ENCODE peak calls at places on chromosomes 1 and 21, in eight cellular contexts. Z is upper lobe of right lung; P is naive thymus-derived CD8-positive, alpha-beta T cell; C is activated T-cell treated with anti-CD3 and anti-CD28 coated beads, Interleukin-2, amount 50 U/mL, for 72 hours; J is activated CD8-positive, alpha-beta memory T cell treated with anti-CD3 and anti-CD28 coated beads, Interleukin-2, amount 10 ng/mL, durations not matched to agents 7 days and 5 days; F is heart left ventricle; K is CD4-positive, alpha-beta T cell; E is left lung. W is an unnamed sample.

GRCh38 chr1:119758584-119758983 is 10.1 kb downstream of the HMGCS2 start:
- ATAC-seq in Z (no peak), P (no peak), C (peak; percentile 58), J (peak; percentile 47), F (no peak), K (no peak), E (no peak), W (no peak)

GRCh38 chr21:42991992-42992740 is 17.8 kb downstream of the PKNOX1 start:
- ATAC-seq in Z (peak; percentile 62), P (no peak), C (no peak), J (no peak), F (peak; percentile 93), K (no peak), E (peak; percentile 67), W (no peak)

GRCh38 chr21:44666401-44667320 is at the start of gene KRTAP12-2:
- ATAC-seq in Z (no peak), P (no peak), C (no peak), J (no peak), F (peak; percentile 99), K (no peak), E (no peak), W (no peak)

GRCh38 chr1:240356568-240356967 is 255.4 kb downstream of the GREM2 start:
- ATAC-seq in Z (no peak), P (no peak), C (no peak), J (no peak), F (no peak), K (no peak), E (no peak), W (no peak)

GRCh38 chr1:160369087-160369486 is 2.2 kb downstream of the NHLH1 start:
- ATAC-seq in Z (no peak), P (no peak), C (no peak), J (no peak), F (no peak), K (no peak), E (no peak), W (no peak)

GRCh38 chr1:197942042-197942441 is 24.9 kb downstream of the LHX9 start:
- ATAC-seq in Z (no peak), P (no peak), C (peak; percentile 54), J (no peak), F (no peak), K (no peak), E (no peak), W (peak; percentile 79)

GRCh38 chr1:96049759-96050409 is 671.7 kb upstream of the PTBP2 start:
- ATAC-seq in Z (no peak), P (no peak), C (no peak), J (no peak), F (no peak), K (no peak), E (no peak), W (no peak)

GRCh38 chr1:76921590-76921989 is 54.3 kb downstream of the ST6GALNAC5 start:
- ATAC-seq in Z (no peak), P (no peak), C (no peak), J (no peak), F (no peak), K (no peak), E (no peak), W (no peak)

GRCh38 chr1:192945417-192946130 is 113.6 kb downstream of the UCHL5 start:
- ATAC-seq in Z (peak; percentile 40), P (no peak), C (no peak), J (no peak), F (no peak), K (no peak), E (no peak), W (no peak)

GRCh38 chr1:96002969-96003964 is 718.3 kb upstream of the PTBP2 start:
- ATAC-seq in Z (no peak), P (no peak), C (no peak), J (no peak), F (no peak), K (no peak), E (no peak), W (no peak)

GRCh38 chr1:40712997-40713396 is 21.5 kb downstream of the NFYC start:
- ATAC-seq in Z (peak; percentile 56), P (no peak), C (no peak), J (peak; percentile 43), F (peak; percentile 45), K (no peak), E (no peak), W (no peak)

GRCh38 chr1:222071313-222071886 is 329.5 kb upstream of the DUSP10 start:
- ATAC-seq in Z (peak; percentile 76), P (no peak), C (no peak), J (no peak), F (peak; percentile 73), K (no peak), E (peak; percentile 88), W (no peak)

GRCh38 chr1:210633636-210634035 is 304.9 kb downstream of the HHAT start:
- ATAC-seq in Z (no peak), P (no peak), C (no peak), J (no peak), F (peak; percentile 84), K (no peak), E (no peak), W (no peak)

GRCh38 chr1:14629363-14629762 is 30.9 kb downstream of the KAZN start:
- ATAC-seq in Z (no peak), P (no peak), C (no peak), J (no peak), F (no peak), K (no peak), E (no peak), W (no peak)

GRCh38 chr21:44892095-44892494 is 18.6 kb upstream of the PTTG1IP start:
- ATAC-seq in Z (no peak), P (no peak), C (no peak), J (no peak), F (no peak), K (no peak), E (no peak), W (no peak)

GRCh38 chr1:155966750-155967149 is 11.6 kb downstream of the ARHGEF2 start:
- ATAC-seq in Z (no peak), P (peak; percentile 46), C (no peak), J (no peak), F (peak; percentile 47), K (no peak), E (no peak), W (no peak)

GRCh38 chr1:243481101-243481500 is 225.3 kb downstream of the SDCCAG8 start:
- ATAC-seq in Z (no peak), P (no peak), C (peak; percentile 61), J (no peak), F (no peak), K (no peak), E (no peak), W (peak; percentile 47)

GRCh38 chr1:151372411-151372934 is at the start of gene SELENBP1:
- ATAC-seq in Z (peak; percentile 82), P (no peak), C (no peak), J (no peak), F (peak; percentile 91), K (no peak), E (peak; percentile 78), W (no peak)

GRCh38 chr1:81949421-81949820 is 148.7 kb downstream of the ADGRL2 start:
- ATAC-seq in Z (no peak), P (no peak), C (no peak), J (no peak), F (no peak), K (no peak), E (no peak), W (no peak)

GRCh38 chr21:41706678-41707077 is 60.2 kb downstream of the RIPK4 start:
- ATAC-seq in Z (peak; percentile 59), P (no peak), C (peak; percentile 51), J (peak; percentile 9), F (no peak), K (no peak), E (peak; percentile 72), W (peak; percentile 85)

GRCh38 chr1:206856674-206857464 is 8.6 kb upstream of the IL20 start:
- ATAC-seq in Z (peak; percentile 21), P (peak; percentile 76), C (peak; percentile 97), J (peak; percentile 45), F (no peak), K (peak; percentile 64), E (no peak), W (peak; percentile 92)

GRCh38 chr1:115300087-115300856 is 37.8 kb downstream of the NGF start:
- ATAC-seq in Z (no peak), P (no peak), C (no peak), J (no peak), F (no peak), K (no peak), E (no peak), W (no peak)

GRCh38 chr21:35206141-35207125 is 157.3 kb upstream of the RUNX1 start:
- ATAC-seq in Z (peak; percentile 38), P (no peak), C (no peak), J (no peak), F (no peak), K (no peak), E (peak; percentile 28), W (no peak)

GRCh38 chr1:59521456-59521855 is 224.6 kb downstream of the FGGY start:
- ATAC-seq in Z (no peak), P (no peak), C (no peak), J (no peak), F (peak; percentile 55), K (no peak), E (no peak), W (no peak)

GRCh38 chr1:44536357-44536756 is 131.3 kb downstream of the RNF220 start:
- ATAC-seq in Z (no peak), P (no peak), C (no peak), J (no peak), F (no peak), K (no peak), E (no peak), W (no peak)

W was measured in activated T-helper 17 cell treated with anti-CD3 and anti-CD28 coated beads, Interleukin-2, amount 50 U/mL, for 72 hours.